ENCODE peak calls at places on chromosome 20, in nine cellular contexts. H is left lung, I is body of pancreas, O is cardiac fibroblast, X is occipital lobe, N is GM12865, R is mammary epithelial cell, Y is NCI-H446, W is mesothelial cell of epicardium. D is an unnamed sample.

GRCh38 chr20:61254881-61255589 is 3.0 kb downstream of the CDH4 start:
- DNase-seq in H (no peak), I (no peak), O (peak; percentile 64), X (no peak), N (no peak), R (peak; percentile 80), Y (no peak), W (no peak), D (peak; percentile 6)

GRCh38 chr20:42652261-42652660 is 537.4 kb downstream of the PTPRT start:
- DNase-seq in H (no peak), I (no peak), O (no peak), X (no peak), N (no peak), R (no peak), Y (no peak), W (no peak), D (no peak)

GRCh38 chr20:8782804-8783203 is 286.1 kb upstream of the PLCB4 start:
- DNase-seq in H (no peak), I (no peak), O (peak; percentile 89), X (no peak), N (no peak), R (no peak), Y (no peak), W (no peak), D (peak; percentile 40)

GRCh38 chr20:46062151-46062550 is 27.6 kb downstream of the NCOA5 start:
- DNase-seq in H (no peak), I (no peak), O (no peak), X (no peak), N (no peak), R (no peak), Y (no peak), W (no peak), D (no peak)

GRCh38 chr20:54774423-54774822 is 299.0 kb downstream of the DOK5 start:
- DNase-seq in H (no peak), I (no peak), O (no peak), X (no peak), N (no peak), R (no peak), Y (no peak), W (no peak), D (no peak)

GRCh38 chr20:60262967-60263603 is 304.9 kb downstream of the CDH26 start:
- DNase-seq in H (no peak), I (peak; percentile 47), O (peak; percentile 19), X (no peak), N (peak; percentile 5), R (peak; percentile 28), Y (peak; percentile 9), W (no peak), D (no peak)

GRCh38 chr20:12394786-12395185 is 477.1 kb downstream of the BTBD3 start:
- DNase-seq in H (no peak), I (peak; percentile 17), O (no peak), X (no peak), N (no peak), R (peak; percentile 59), Y (no peak), W (no peak), D (no peak)

GRCh38 chr20:37042986-37043972 is 52.5 kb downstream of the RBL1 start:
- DNase-seq in H (no peak), I (no peak), O (no peak), X (no peak), N (peak; percentile 91), R (no peak), Y (no peak), W (no peak), D (no peak)

GRCh38 chr20:64161595-64162238 is 2.5 kb upstream of the MYT1 start:
- DNase-seq in H (no peak), I (peak; percentile 55), O (peak; percentile 36), X (no peak), N (peak; percentile 18), R (peak; percentile 38), Y (no peak), W (peak; percentile 48), D (no peak)

GRCh38 chr20:17558154-17558940 is 11.5 kb upstream of the DSTN start:
- DNase-seq in H (peak; percentile 69), I (peak; percentile 34), O (peak; percentile 94), X (peak; percentile 37), N (no peak), R (peak; percentile 88), Y (peak; percentile 53), W (no peak), D (peak; percentile 91)

GRCh38 chr20:63957690-63958441 is 1.6 kb upstream of the UCKL1 start:
- DNase-seq in H (no peak), I (no peak), O (no peak), X (no peak), N (peak; percentile 39), R (peak; percentile 55), Y (no peak), W (no peak), D (no peak)

GRCh38 chr20:48411265-48411664 is 416.5 kb downstream of the PREX1 start:
- DNase-seq in H (no peak), I (no peak), O (no peak), X (no peak), N (no peak), R (no peak), Y (peak; percentile 62), W (no peak), D (no peak)

GRCh38 chr20:54320148-54320607 is 112.3 kb downstream of the PFDN4 start:
- DNase-seq in H (no peak), I (no peak), O (peak; percentile 60), X (no peak), N (no peak), R (no peak), Y (no peak), W (no peak), D (peak; percentile 28)

GRCh38 chr20:42792052-42792451 is 397.7 kb downstream of the PTPRT start:
- DNase-seq in H (no peak), I (no peak), O (no peak), X (no peak), N (no peak), R (no peak), Y (no peak), W (no peak), D (no peak)

GRCh38 chr20:24472426-24472825 is 3.0 kb downstream of the SYNDIG1 start:
- DNase-seq in H (no peak), I (no peak), O (no peak), X (no peak), N (no peak), R (no peak), Y (no peak), W (no peak), D (no peak)

GRCh38 chr20:63574829-63575720 is 1.0 kb upstream of the HELZ2 start:
- DNase-seq in H (no peak), I (no peak), O (peak; percentile 66), X (no peak), N (no peak), R (no peak), Y (no peak), W (no peak), D (no peak)

GRCh38 chr20:53161473-53161872 is 189.3 kb downstream of the TSHZ2 start:
- DNase-seq in H (no peak), I (no peak), O (no peak), X (no peak), N (peak; percentile 49), R (peak; percentile 71), Y (no peak), W (no peak), D (no peak)

GRCh38 chr20:32743237-32744112 is at the start of gene COMMD7:
- DNase-seq in H (peak; percentile 67), I (peak; percentile 73), O (peak; percentile 42), X (peak; percentile 51), N (peak; percentile 80), R (peak; percentile 47), Y (peak; percentile 24), W (peak; percentile 45), D (peak; percentile 28)

GRCh38 chr20:4788314-4788713 is 66.6 kb downstream of the PRND start:
- DNase-seq in H (no peak), I (no peak), O (no peak), X (no peak), N (no peak), R (no peak), Y (no peak), W (no peak), D (no peak)

GRCh38 chr20:2405693-2406065 is 25.0 kb downstream of the TGM6 start:
- DNase-seq in H (no peak), I (no peak), O (no peak), X (no peak), N (no peak), R (no peak), Y (no peak), W (no peak), D (no peak)

GRCh38 chr20:50111120-50111828 is 1.7 kb downstream of the UBE2V1 start:
- DNase-seq in H (no peak), I (peak; percentile 36), O (peak; percentile 74), X (no peak), N (peak; percentile 60), R (peak; percentile 78), Y (no peak), W (no peak), D (peak; percentile 76)

GRCh38 chr20:34112600-34113061 is 588 bp upstream of the EIF2S2 start:
- DNase-seq in H (peak; percentile 38), I (peak; percentile 37), O (peak; percentile 62), X (no peak), N (peak; percentile 45), R (no peak), Y (no peak), W (no peak), D (no peak)

D was measured in HFFc6.